ENCODE peak calls at places on chromosomes 2 and 18, in five cellular contexts. One of them, this sample, is unnamed.

GRCh38 chr2:201806442-201806841 is at the start of gene CDK15:
- DNase-seq in CD8-positive, alpha-beta T cell: no peak
- DNase-seq in heart left ventricle: no peak
- DNase-seq in astrocyte: peak
- DNase-seq in endodermal cell: no peak
- DNase-seq in this sample: no peak

GRCh38 chr18:8844721-8845148 is 139.4 kb downstream of the MTCL1 start:
- DNase-seq in CD8-positive, alpha-beta T cell: peak
- DNase-seq in astrocyte: peak
- DNase-seq in endodermal cell: no peak
- DNase-seq in heart left ventricle: no peak
- DNase-seq in this sample: peak

GRCh38 chr18:63540131-63540530 is 2.0 kb upstream of the SERPINB12 start:
- DNase-seq in CD8-positive, alpha-beta T cell: no peak
- DNase-seq in astrocyte: peak
- DNase-seq in heart left ventricle: no peak
- DNase-seq in endodermal cell: no peak
- DNase-seq in this sample: no peak

GRCh38 chr2:216083464-216084279 is 2.0 kb downstream of the TMEM169 start:
- DNase-seq in heart left ventricle: no peak
- DNase-seq in endodermal cell: peak
- DNase-seq in CD8-positive, alpha-beta T cell: no peak
- DNase-seq in astrocyte: peak
- DNase-seq in this sample: no peak

GRCh38 chr18:80247403-80247916 is at the start of gene PARD6G:
- DNase-seq in endodermal cell: peak
- DNase-seq in CD8-positive, alpha-beta T cell: peak
- DNase-seq in astrocyte: peak
- DNase-seq in heart left ventricle: peak
- DNase-seq in this sample: peak

GRCh38 chr2:116716444-116716843 is 1098.0 kb upstream of the DDX18 start:
- DNase-seq in CD8-positive, alpha-beta T cell: no peak
- DNase-seq in heart left ventricle: no peak
- DNase-seq in endodermal cell: no peak
- DNase-seq in astrocyte: no peak
- DNase-seq in this sample: no peak

GRCh38 chr2:120917876-120918275 is 182.2 kb downstream of the GLI2 start:
- DNase-seq in heart left ventricle: no peak
- DNase-seq in astrocyte: no peak
- DNase-seq in endodermal cell: no peak
- DNase-seq in CD8-positive, alpha-beta T cell: no peak
- DNase-seq in this sample: no peak

GRCh38 chr2:84749442-84749841 is 131.4 kb downstream of the TRABD2A start:
- DNase-seq in heart left ventricle: no peak
- DNase-seq in endodermal cell: no peak
- DNase-seq in CD8-positive, alpha-beta T cell: no peak
- DNase-seq in astrocyte: no peak
- DNase-seq in this sample: no peak

GRCh38 chr2:200377774-200378336 is 71.4 kb downstream of the SPATS2L start:
- DNase-seq in astrocyte: no peak
- DNase-seq in heart left ventricle: no peak
- DNase-seq in endodermal cell: no peak
- DNase-seq in CD8-positive, alpha-beta T cell: no peak
- DNase-seq in this sample: no peak

GRCh38 chr2:86305195-86305975 is 32.0 kb downstream of the REEP1 start:
- DNase-seq in astrocyte: no peak
- DNase-seq in heart left ventricle: no peak
- DNase-seq in CD8-positive, alpha-beta T cell: no peak
- DNase-seq in endodermal cell: no peak
- DNase-seq in this sample: no peak

GRCh38 chr2:71613953-71614925 is 160.9 kb downstream of the DYSF start:
- DNase-seq in endodermal cell: peak
- DNase-seq in astrocyte: no peak
- DNase-seq in CD8-positive, alpha-beta T cell: no peak
- DNase-seq in heart left ventricle: peak
- DNase-seq in this sample: no peak

GRCh38 chr2:102142829-102143449 is 393 bp downstream of the IL1R1 start:
- DNase-seq in endodermal cell: peak
- DNase-seq in CD8-positive, alpha-beta T cell: no peak
- DNase-seq in astrocyte: peak
- DNase-seq in heart left ventricle: no peak
- DNase-seq in this sample: no peak

GRCh38 chr2:61438670-61439069 is 32.2 kb downstream of the USP34 start:
- DNase-seq in heart left ventricle: no peak
- DNase-seq in astrocyte: no peak
- DNase-seq in CD8-positive, alpha-beta T cell: no peak
- DNase-seq in endodermal cell: no peak
- DNase-seq in this sample: no peak

GRCh38 chr2:56654936-56655335 is 471.1 kb downstream of the CCDC85A start:
- DNase-seq in CD8-positive, alpha-beta T cell: no peak
- DNase-seq in endodermal cell: no peak
- DNase-seq in heart left ventricle: no peak
- DNase-seq in astrocyte: peak
- DNase-seq in this sample: no peak

GRCh38 chr2:73487112-73487657 is 101.5 kb downstream of the ALMS1 start:
- DNase-seq in heart left ventricle: no peak
- DNase-seq in astrocyte: no peak
- DNase-seq in CD8-positive, alpha-beta T cell: no peak
- DNase-seq in endodermal cell: no peak
- DNase-seq in this sample: no peak

GRCh38 chr18:5891361-5892215 is 3.7 kb downstream of the TMEM200C start:
- DNase-seq in endodermal cell: peak
- DNase-seq in astrocyte: no peak
- DNase-seq in heart left ventricle: no peak
- DNase-seq in CD8-positive, alpha-beta T cell: no peak
- DNase-seq in this sample: peak

GRCh38 chr2:218013289-218013688 is 10.5 kb upstream of the TNS1 start:
- DNase-seq in endodermal cell: no peak
- DNase-seq in CD8-positive, alpha-beta T cell: no peak
- DNase-seq in heart left ventricle: no peak
- DNase-seq in astrocyte: no peak
- DNase-seq in this sample: no peak

GRCh38 chr2:210617732-210618330 is 61.4 kb downstream of the CPS1 start:
- DNase-seq in astrocyte: peak
- DNase-seq in CD8-positive, alpha-beta T cell: no peak
- DNase-seq in endodermal cell: peak
- DNase-seq in heart left ventricle: no peak
- DNase-seq in this sample: peak

GRCh38 chr2:232321817-232322559 is 56.6 kb upstream of the ALPP start:
- DNase-seq in astrocyte: no peak
- DNase-seq in endodermal cell: peak
- DNase-seq in heart left ventricle: no peak
- DNase-seq in CD8-positive, alpha-beta T cell: no peak
- DNase-seq in this sample: no peak

GRCh38 chr2:137220438-137220998 is 455.2 kb downstream of the THSD7B start:
- DNase-seq in astrocyte: peak
- DNase-seq in heart left ventricle: no peak
- DNase-seq in endodermal cell: no peak
- DNase-seq in CD8-positive, alpha-beta T cell: no peak
- DNase-seq in this sample: no peak

GRCh38 chr2:16330012-16330411 is 335.6 kb downstream of the CYRIA start:
- DNase-seq in CD8-positive, alpha-beta T cell: no peak
- DNase-seq in heart left ventricle: no peak
- DNase-seq in astrocyte: no peak
- DNase-seq in endodermal cell: peak
- DNase-seq in this sample: no peak

GRCh38 chr18:2171840-2172625 is 399.3 kb downstream of the METTL4 start:
- DNase-seq in CD8-positive, alpha-beta T cell: no peak
- DNase-seq in endodermal cell: no peak
- DNase-seq in heart left ventricle: no peak
- DNase-seq in astrocyte: no peak
- DNase-seq in this sample: no peak

GRCh38 chr18:35131387-35132283 is 90.4 kb downstream of the MAPRE2 start:
- DNase-seq in endodermal cell: no peak
- DNase-seq in CD8-positive, alpha-beta T cell: no peak
- DNase-seq in heart left ventricle: no peak
- DNase-seq in astrocyte: no peak
- DNase-seq in this sample: peak

GRCh38 chr18:7872569-7872968 is 305.5 kb downstream of the PTPRM start:
- DNase-seq in astrocyte: peak
- DNase-seq in heart left ventricle: no peak
- DNase-seq in CD8-positive, alpha-beta T cell: no peak
- DNase-seq in endodermal cell: no peak
- DNase-seq in this sample: no peak

GRCh38 chr2:41719756-41720155 is 328.1 kb upstream of the PKDCC start:
- DNase-seq in heart left ventricle: no peak
- DNase-seq in CD8-positive, alpha-beta T cell: no peak
- DNase-seq in endodermal cell: no peak
- DNase-seq in astrocyte: no peak
- DNase-seq in this sample: no peak

GRCh38 chr2:215409331-215410127 is 26.3 kb downstream of the FN1 start:
- DNase-seq in heart left ventricle: no peak
- DNase-seq in endodermal cell: no peak
- DNase-seq in CD8-positive, alpha-beta T cell: no peak
- DNase-seq in astrocyte: no peak
- DNase-seq in this sample: no peak

GRCh38 chr2:59575191-59575590 is 978.3 kb downstream of the BCL11A start:
- DNase-seq in endodermal cell: no peak
- DNase-seq in heart left ventricle: no peak
- DNase-seq in CD8-positive, alpha-beta T cell: no peak
- DNase-seq in astrocyte: no peak
- DNase-seq in this sample: no peak

GRCh38 chr2:181973379-181973778 is 12.3 kb upstream of the PPP1R1C start:
- DNase-seq in astrocyte: no peak
- DNase-seq in heart left ventricle: no peak
- DNase-seq in CD8-positive, alpha-beta T cell: no peak
- DNase-seq in endodermal cell: no peak
- DNase-seq in this sample: no peak

GRCh38 chr2:189408294-189408693 is 33.0 kb upstream of the WDR75 start:
- DNase-seq in astrocyte: peak
- DNase-seq in endodermal cell: no peak
- DNase-seq in heart left ventricle: no peak
- DNase-seq in CD8-positive, alpha-beta T cell: no peak
- DNase-seq in this sample: no peak

GRCh38 chr2:73700111-73700510 is 37.0 kb downstream of the TPRKB start:
- DNase-seq in heart left ventricle: no peak
- DNase-seq in endodermal cell: no peak
- DNase-seq in astrocyte: no peak
- DNase-seq in CD8-positive, alpha-beta T cell: no peak
- DNase-seq in this sample: no peak

GRCh38 chr2:68103656-68104055 is 40.9 kb upstream of the C1D start:
- DNase-seq in endodermal cell: no peak
- DNase-seq in heart left ventricle: no peak
- DNase-seq in CD8-positive, alpha-beta T cell: no peak
- DNase-seq in astrocyte: peak
- DNase-seq in this sample: no peak

GRCh38 chr2:186440506-186440905 is 45.6 kb upstream of the ZC3H15 start:
- DNase-seq in astrocyte: no peak
- DNase-seq in heart left ventricle: no peak
- DNase-seq in CD8-positive, alpha-beta T cell: no peak
- DNase-seq in endodermal cell: no peak
- DNase-seq in this sample: no peak

GRCh38 chr2:217944923-217945322 is 57.9 kb downstream of the TNS1 start:
- DNase-seq in CD8-positive, alpha-beta T cell: no peak
- DNase-seq in endodermal cell: no peak
- DNase-seq in astrocyte: no peak
- DNase-seq in heart left ventricle: peak
- DNase-seq in this sample: peak

GRCh38 chr18:40048253-40048652 is 1906.8 kb upstream of the PIK3C3 start:
- DNase-seq in CD8-positive, alpha-beta T cell: no peak
- DNase-seq in astrocyte: no peak
- DNase-seq in endodermal cell: no peak
- DNase-seq in heart left ventricle: no peak
- DNase-seq in this sample: no peak

GRCh38 chr2:5539281-5540211 is 152.6 kb upstream of the SOX11 start:
- DNase-seq in CD8-positive, alpha-beta T cell: no peak
- DNase-seq in endodermal cell: peak
- DNase-seq in astrocyte: no peak
- DNase-seq in heart left ventricle: no peak
- DNase-seq in this sample: no peak

GRCh38 chr2:230868947-230869690 is 4.4 kb downstream of the ITM2C start:
- DNase-seq in astrocyte: no peak
- DNase-seq in endodermal cell: peak
- DNase-seq in CD8-positive, alpha-beta T cell: no peak
- DNase-seq in heart left ventricle: no peak
- DNase-seq in this sample: no peak
- H3K27ac ChIP-seq in astrocyte: no peak
- H3K27ac ChIP-seq in endodermal cell: peak
- H3K27ac ChIP-seq in CD8-positive, alpha-beta T cell: no peak
- H3K27ac ChIP-seq in heart left ventricle: no peak
- H3K27ac ChIP-seq in this sample: peak

GRCh38 chr2:26471278-26471677 is 6.6 kb downstream of the OTOF start:
- DNase-seq in CD8-positive, alpha-beta T cell: no peak
- DNase-seq in astrocyte: no peak
- DNase-seq in endodermal cell: no peak
- DNase-seq in heart left ventricle: no peak
- DNase-seq in this sample: no peak
- TF ChIP-seq CTCF in CD8-positive, alpha-beta T cell: no peak
- TF ChIP-seq CTCF in astrocyte: no peak
- TF ChIP-seq CTCF in endodermal cell: peak
- TF ChIP-seq CTCF in heart left ventricle: no peak
- TF ChIP-seq CTCF in this sample: no peak

GRCh38 chr2:235666240-235666781 is 172.5 kb downstream of the AGAP1 start:
- DNase-seq in CD8-positive, alpha-beta T cell: no peak
- DNase-seq in heart left ventricle: peak
- DNase-seq in astrocyte: peak
- DNase-seq in endodermal cell: peak
- DNase-seq in this sample: no peak
- H3K4me3 ChIP-seq in CD8-positive, alpha-beta T cell: no peak
- H3K4me3 ChIP-seq in heart left ventricle: peak
- H3K4me3 ChIP-seq in astrocyte: peak
- H3K4me3 ChIP-seq in endodermal cell: peak
- H3K4me3 ChIP-seq in this sample: peak

GRCh38 chr18:57630759-57631660 is 9.4 kb upstream of the NARS1 start:
- DNase-seq in CD8-positive, alpha-beta T cell: no peak
- DNase-seq in endodermal cell: no peak
- DNase-seq in astrocyte: peak
- DNase-seq in heart left ventricle: no peak
- DNase-seq in this sample: no peak
- H3K27ac ChIP-seq in CD8-positive, alpha-beta T cell: peak
- H3K27ac ChIP-seq in endodermal cell: no peak
- H3K27ac ChIP-seq in astrocyte: no peak
- H3K27ac ChIP-seq in heart left ventricle: no peak
- H3K27ac ChIP-seq in this sample: no peak

This sample was measured in dorsolateral prefrontal cortex.